ENCODE peak calls at places on chromosome 6, in four cellular contexts. H is HepG2, N is IMR-90, C is K562. L is an unnamed sample.

GRCh38 chr6:10302566-10303235 is 112.2 kb downstream of the TFAP2A start:
- DNase-seq in N (no peak), C (no peak), H (no peak), L (no peak)

GRCh38 chr6:14369717-14370116 is 252.1 kb downstream of the CD83 start:
- DNase-seq in N (no peak), C (no peak), H (no peak), L (no peak)

GRCh38 chr6:6407061-6407723 is 86.7 kb upstream of the F13A1 start:
- DNase-seq in N (no peak), H (no peak), C (no peak), L (no peak)

GRCh38 chr6:28488916-28489365 is 26.7 kb downstream of the GPX6 start:
- DNase-seq in N (peak), H (peak), C (peak), L (no peak)

GRCh38 chr6:159723259-159723658 is 4.0 kb upstream of the WTAP start:
- DNase-seq in N (no peak), H (no peak), C (no peak), L (no peak)

GRCh38 chr6:157605484-157605883 is 217.6 kb upstream of the SNX9 start:
- DNase-seq in N (no peak), H (no peak), C (no peak), L (no peak)

GRCh38 chr6:134732761-134733160 is 217.1 kb downstream of the ALDH8A1 start:
- DNase-seq in H (no peak), N (peak), C (no peak), L (no peak)

GRCh38 chr6:105779113-105779512 is 307.0 kb upstream of the PRDM1 start:
- DNase-seq in N (no peak), C (no peak), H (no peak), L (no peak)

GRCh38 chr6:130967502-130968469 is 95.3 kb downstream of the EPB41L2 start:
- DNase-seq in H (no peak), N (peak), C (peak), L (no peak)

GRCh38 chr6:74991573-74992332 is 214.1 kb downstream of the COL12A1 start:
- DNase-seq in C (no peak), H (no peak), N (peak), L (no peak)

GRCh38 chr6:112560651-112561050 is 213.5 kb downstream of the RFPL4B start:
- DNase-seq in C (no peak), N (no peak), H (no peak), L (no peak)

GRCh38 chr6:136158398-136158797 is 91.7 kb downstream of the MTFR2 start:
- DNase-seq in N (no peak), C (no peak), H (no peak), L (no peak)

GRCh38 chr6:89411019-89411268 is 1.1 kb downstream of the RRAGD start:
- DNase-seq in C (no peak), H (no peak), N (no peak), L (no peak)

GRCh38 chr6:38776515-38776914 is 61.4 kb downstream of the DNAH8 start:
- DNase-seq in N (peak), C (no peak), H (no peak), L (no peak)

GRCh38 chr6:69647726-69648125 is 149.1 kb downstream of the LMBRD1 start:
- DNase-seq in C (no peak), H (peak), N (no peak), L (no peak)

GRCh38 chr6:16206595-16207037 is 31.8 kb upstream of the GMPR start:
- DNase-seq in C (peak), H (peak), N (peak), L (peak)

GRCh38 chr6:166515072-166515810 is 71.2 kb downstream of the RAMACL start:
- DNase-seq in H (peak), N (peak), C (peak), L (peak)

GRCh38 chr6:113184736-113185135 is 672.4 kb upstream of the MARCKS start:
- DNase-seq in N (peak), C (no peak), H (no peak), L (no peak)

GRCh38 chr6:71403422-71404134 is 115.0 kb downstream of the OGFRL1 start:
- DNase-seq in N (no peak), H (no peak), C (no peak), L (no peak)

GRCh38 chr6:77245026-77245425 is 218.3 kb downstream of the HTR1B start:
- DNase-seq in C (no peak), N (no peak), H (no peak), L (no peak)

GRCh38 chr6:7515363-7515762 is 26.1 kb upstream of the DSP start:
- DNase-seq in N (no peak), C (no peak), H (no peak), L (no peak)

GRCh38 chr6:53735896-53736295 is 58.9 kb upstream of the LRRC1 start:
- DNase-seq in C (no peak), N (no peak), H (no peak), L (no peak)

GRCh38 chr6:166056637-166057036 is 111.0 kb downstream of the TBXT start:
- DNase-seq in N (peak), C (no peak), H (no peak), L (no peak)

GRCh38 chr6:105890521-105891244 is 195.5 kb upstream of the PRDM1 start:
- DNase-seq in H (no peak), C (no peak), N (no peak), L (no peak)

GRCh38 chr6:10382728-10383127 is 32.1 kb downstream of the TFAP2A start:
- DNase-seq in C (no peak), N (no peak), H (no peak), L (no peak)

GRCh38 chr6:10951675-10952282 is 64.9 kb downstream of the SYCP2L start:
- DNase-seq in C (peak), N (peak), H (peak), L (peak)

GRCh38 chr6:9404351-9405146 is 969.2 kb upstream of the SLC35B3 start:
- DNase-seq in H (no peak), C (no peak), N (no peak), L (no peak)

GRCh38 chr6:13413906-13414555 is 73.4 kb downstream of the GFOD1 start:
- DNase-seq in C (no peak), H (no peak), N (peak), L (no peak)

GRCh38 chr6:56802570-56802969 is 152.3 kb upstream of the BEND6 start:
- DNase-seq in C (no peak), H (peak), N (peak), L (no peak)

GRCh38 chr6:72466971-72467566 is 154.8 kb upstream of the KCNQ5 start:
- DNase-seq in C (no peak), N (no peak), H (no peak), L (no peak)

GRCh38 chr6:40205004-40205403 is 270.7 kb upstream of the MOCS1 start:
- DNase-seq in C (no peak), N (no peak), H (no peak), L (no peak)

GRCh38 chr6:328184-328670 is 35.9 kb downstream of the DUSP22 start:
- DNase-seq in N (peak), H (no peak), C (no peak), L (no peak)

GRCh38 chr6:147016440-147016839 is 187.8 kb upstream of the STXBP5 start:
- DNase-seq in N (no peak), H (no peak), C (no peak), L (no peak)

GRCh38 chr6:121666809-121667208 is 231.4 kb downstream of the GJA1 start:
- DNase-seq in C (no peak), H (no peak), N (peak), L (peak)

GRCh38 chr6:89436226-89436625 is 3.3 kb downstream of the ANKRD6 start:
- DNase-seq in H (no peak), N (no peak), C (no peak), L (no peak)

GRCh38 chr6:43865086-43865485 is 95.1 kb downstream of the VEGFA start:
- DNase-seq in H (no peak), N (no peak), C (no peak), L (no peak)
- TF ChIP-seq MAZ in H (no peak), N (no peak), C (no peak), L (no peak)

DNA sequence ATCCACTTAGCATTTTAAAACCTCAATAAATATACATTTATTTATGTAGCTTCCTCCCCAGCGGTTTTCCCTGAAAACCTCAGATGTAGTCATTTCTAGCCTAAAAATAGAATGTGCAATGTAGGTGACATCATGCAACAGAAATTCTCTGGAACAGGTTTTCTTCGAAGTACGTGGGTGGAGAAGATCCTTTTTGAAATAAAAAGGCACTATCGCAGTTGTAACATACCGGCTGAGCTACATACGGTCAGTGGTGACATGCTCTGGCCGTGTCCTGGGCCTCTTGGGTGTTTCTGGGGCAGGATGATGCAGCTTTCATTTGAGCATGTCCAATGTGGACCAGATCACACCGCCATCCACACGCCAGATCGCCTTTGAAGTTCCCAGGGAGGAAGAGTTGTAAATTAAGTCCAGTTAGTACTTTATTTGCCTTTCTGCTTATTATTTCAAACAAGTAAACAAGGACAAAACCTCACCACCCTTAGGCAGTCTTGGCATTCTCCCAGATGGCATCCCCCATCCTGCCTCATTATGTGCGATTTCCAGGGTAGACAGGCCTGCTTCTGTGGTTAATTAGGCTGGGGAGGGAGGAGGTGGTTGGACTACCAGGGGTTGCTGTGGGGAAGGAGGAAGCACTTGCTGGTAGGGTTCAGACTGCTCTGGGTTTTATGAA is 109.5 kb upstream of the CLDN20 start:
- DNase-seq in H (peak), C (peak), N (peak), L (no peak)
- TF ChIP-seq MAZ in H (no peak), C (no peak), N (no peak), L (no peak)

GRCh38 chr6:52262620-52263344 is 18.5 kb upstream of the IL17F start:
- DNase-seq in C (no peak), N (no peak), H (no peak), L (no peak)

GRCh38 chr6:52261229-52261628 is 16.9 kb upstream of the IL17F start:
- DNase-seq in N (peak), H (no peak), C (no peak), L (no peak)

GRCh38 chr6:52260634-52261033 is 16.3 kb upstream of the IL17F start:
- DNase-seq in C (no peak), N (no peak), H (no peak), L (no peak)

GRCh38 chr6:52263709-52264320 is 19.5 kb upstream of the IL17F start:
- DNase-seq in C (peak), N (peak), H (peak), L (peak)
- TF ChIP-seq MAZ in C (peak), N (peak), H (no peak), L (no peak)

DNA sequence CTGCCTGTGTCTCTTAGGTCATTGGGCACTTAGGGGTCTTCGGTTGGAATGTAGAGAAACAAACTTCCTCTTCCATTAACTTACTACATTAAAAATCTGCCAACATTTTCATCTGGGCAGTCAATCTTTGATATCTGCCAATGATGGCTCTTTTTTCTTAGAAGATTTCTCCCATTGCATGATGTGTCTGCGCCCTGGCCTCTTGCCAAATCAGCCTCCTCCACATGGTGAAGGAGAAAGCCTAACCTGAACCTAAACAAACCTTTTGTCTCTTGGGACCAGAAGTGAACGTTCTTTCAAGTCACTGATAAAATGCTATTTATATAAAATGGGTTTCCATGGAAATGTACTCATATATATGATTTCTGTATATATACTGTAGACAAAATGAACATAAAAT is 998.9 kb upstream of the GJE1 start:
- DNase-seq in H (no peak), C (no peak), N (no peak), L (no peak)
- TF ChIP-seq MAZ in H (no peak), C (no peak), N (no peak), L (no peak)

L was measured in A549.